ENCODE peak calls at places on chromosomes 13 and 19, in six cellular contexts. One of them, this sample, is unnamed.

GRCh38 chr13:41179593-41180250 is 14.6 kb downstream of the KBTBD7 start:
- DNase-seq in A673: no peak
- DNase-seq in fibroblast of pulmonary artery: peak; percentile 36
- DNase-seq in Panc1: no peak
- DNase-seq in brain microvascular endothelial cell: no peak
- DNase-seq in K562: no peak
- DNase-seq in this sample: peak; percentile 37

GRCh38 chr19:38317104-38317612 is 1.4 kb upstream of the YIF1B start:
- DNase-seq in A673: no peak
- DNase-seq in fibroblast of pulmonary artery: no peak
- DNase-seq in Panc1: no peak
- DNase-seq in brain microvascular endothelial cell: no peak
- DNase-seq in K562: peak; percentile 91
- DNase-seq in this sample: no peak

GRCh38 chr13:111115841-111116500 is 861 bp downstream of the ARHGEF7 start:
- DNase-seq in A673: peak; percentile 5
- DNase-seq in fibroblast of pulmonary artery: peak; percentile 59
- DNase-seq in Panc1: no peak
- DNase-seq in brain microvascular endothelial cell: peak; percentile 86
- DNase-seq in K562: no peak
- DNase-seq in this sample: peak; percentile 42

GRCh38 chr13:60572003-60572792 is 175.2 kb downstream of the TDRD3 start:
- DNase-seq in A673: peak; percentile 92
- DNase-seq in fibroblast of pulmonary artery: peak; percentile 58
- DNase-seq in Panc1: peak; percentile 20
- DNase-seq in brain microvascular endothelial cell: peak; percentile 47
- DNase-seq in K562: no peak
- DNase-seq in this sample: peak; percentile 80

GRCh38 chr19:24048261-24048660 is 38.7 kb upstream of the ZNF254 start:
- DNase-seq in A673: no peak
- DNase-seq in fibroblast of pulmonary artery: no peak
- DNase-seq in Panc1: no peak
- DNase-seq in brain microvascular endothelial cell: no peak
- DNase-seq in K562: no peak
- DNase-seq in this sample: no peak

GRCh38 chr19:3849092-3849491 is 19.7 kb downstream of the ZFR2 start:
- DNase-seq in A673: peak; percentile 38
- DNase-seq in fibroblast of pulmonary artery: peak; percentile 16
- DNase-seq in Panc1: no peak
- DNase-seq in brain microvascular endothelial cell: no peak
- DNase-seq in K562: peak; percentile 78
- DNase-seq in this sample: peak; percentile 67

GRCh38 chr13:113141591-113141950 is 16.9 kb upstream of the PROZ start:
- DNase-seq in A673: no peak
- DNase-seq in fibroblast of pulmonary artery: no peak
- DNase-seq in Panc1: no peak
- DNase-seq in brain microvascular endothelial cell: no peak
- DNase-seq in K562: no peak
- DNase-seq in this sample: no peak

GRCh38 chr13:52830946-52831345 is 17.5 kb downstream of the PCDH8 start:
- DNase-seq in A673: no peak
- DNase-seq in fibroblast of pulmonary artery: no peak
- DNase-seq in Panc1: no peak
- DNase-seq in brain microvascular endothelial cell: peak; percentile 26
- DNase-seq in K562: no peak
- DNase-seq in this sample: peak; percentile 1

GRCh38 chr19:4375164-4375619 is 25.2 kb downstream of the SH3GL1 start:
- DNase-seq in A673: no peak
- DNase-seq in fibroblast of pulmonary artery: no peak
- DNase-seq in Panc1: no peak
- DNase-seq in brain microvascular endothelial cell: no peak
- DNase-seq in K562: peak; percentile 78
- DNase-seq in this sample: peak; percentile 95

GRCh38 chr13:66835040-66835628 is 395.0 kb downstream of the PCDH9 start:
- DNase-seq in A673: peak; percentile 66
- DNase-seq in fibroblast of pulmonary artery: peak; percentile 66
- DNase-seq in Panc1: no peak
- DNase-seq in brain microvascular endothelial cell: peak; percentile 39
- DNase-seq in K562: no peak
- DNase-seq in this sample: no peak

GRCh38 chr19:1471514-1472107 is 7.4 kb downstream of the C19orf25 start:
- DNase-seq in A673: peak; percentile 56
- DNase-seq in fibroblast of pulmonary artery: no peak
- DNase-seq in Panc1: no peak
- DNase-seq in brain microvascular endothelial cell: no peak
- DNase-seq in K562: no peak
- DNase-seq in this sample: peak; percentile 31

GRCh38 chr19:58252102-58252685 is 23.5 kb downstream of the ZNF544 start:
- DNase-seq in A673: no peak
- DNase-seq in fibroblast of pulmonary artery: no peak
- DNase-seq in Panc1: no peak
- DNase-seq in brain microvascular endothelial cell: no peak
- DNase-seq in K562: no peak
- DNase-seq in this sample: peak; percentile 30

GRCh38 chr13:111853766-111854165 is 213.2 kb upstream of the SOX1 start:
- DNase-seq in A673: no peak
- DNase-seq in fibroblast of pulmonary artery: no peak
- DNase-seq in Panc1: no peak
- DNase-seq in brain microvascular endothelial cell: no peak
- DNase-seq in K562: no peak
- DNase-seq in this sample: no peak

GRCh38 chr13:41547253-41548000 is 90.1 kb downstream of the RGCC start:
- DNase-seq in A673: no peak
- DNase-seq in fibroblast of pulmonary artery: peak; percentile 7
- DNase-seq in Panc1: no peak
- DNase-seq in brain microvascular endothelial cell: no peak
- DNase-seq in K562: no peak
- DNase-seq in this sample: no peak

GRCh38 chr13:35927554-35927953 is 203.6 kb downstream of the DCLK1 start:
- DNase-seq in A673: peak; percentile 19
- DNase-seq in fibroblast of pulmonary artery: peak; percentile 63
- DNase-seq in Panc1: peak; percentile 4
- DNase-seq in brain microvascular endothelial cell: peak; percentile 90
- DNase-seq in K562: no peak
- DNase-seq in this sample: no peak

GRCh38 chr13:98874029-98874397 is 103.9 kb downstream of the DOCK9 start:
- DNase-seq in A673: no peak
- DNase-seq in fibroblast of pulmonary artery: no peak
- DNase-seq in Panc1: no peak
- DNase-seq in brain microvascular endothelial cell: no peak
- DNase-seq in K562: no peak
- DNase-seq in this sample: no peak

GRCh38 chr19:29936409-29936808 is 5.6 kb upstream of the URI1 start:
- DNase-seq in A673: no peak
- DNase-seq in fibroblast of pulmonary artery: no peak
- DNase-seq in Panc1: no peak
- DNase-seq in brain microvascular endothelial cell: no peak
- DNase-seq in K562: no peak
- DNase-seq in this sample: no peak

GRCh38 chr19:4172861-4173473 is 9.4 kb downstream of the SIRT6 start:
- DNase-seq in A673: peak; percentile 67
- DNase-seq in fibroblast of pulmonary artery: peak; percentile 32
- DNase-seq in Panc1: no peak
- DNase-seq in brain microvascular endothelial cell: peak; percentile 7
- DNase-seq in K562: peak; percentile 80
- DNase-seq in this sample: peak; percentile 24

GRCh38 chr13:110689041-110689440 is 16.9 kb downstream of the CARS2 start:
- DNase-seq in A673: no peak
- DNase-seq in fibroblast of pulmonary artery: no peak
- DNase-seq in Panc1: no peak
- DNase-seq in brain microvascular endothelial cell: no peak
- DNase-seq in K562: no peak
- DNase-seq in this sample: no peak

GRCh38 chr13:76646946-76647345 is 239.3 kb downstream of the KCTD12 start:
- DNase-seq in A673: no peak
- DNase-seq in fibroblast of pulmonary artery: no peak
- DNase-seq in Panc1: no peak
- DNase-seq in brain microvascular endothelial cell: no peak
- DNase-seq in K562: no peak
- DNase-seq in this sample: no peak

GRCh38 chr13:39201075-39201630 is 162.9 kb downstream of the NHLRC3 start:
- DNase-seq in A673: no peak
- DNase-seq in fibroblast of pulmonary artery: no peak
- DNase-seq in Panc1: no peak
- DNase-seq in brain microvascular endothelial cell: no peak
- DNase-seq in K562: no peak
- DNase-seq in this sample: no peak

GRCh38 chr19:4456843-4457653 is 546 bp downstream of the UBXN6 start:
- DNase-seq in A673: peak; percentile 77
- DNase-seq in fibroblast of pulmonary artery: peak; percentile 70
- DNase-seq in Panc1: no peak
- DNase-seq in brain microvascular endothelial cell: peak; percentile 22
- DNase-seq in K562: peak; percentile 90
- DNase-seq in this sample: no peak

GRCh38 chr13:94210826-94211225 is 268.7 kb downstream of the DCT start:
- DNase-seq in A673: peak; percentile 48
- DNase-seq in fibroblast of pulmonary artery: peak; percentile 40
- DNase-seq in Panc1: no peak
- DNase-seq in brain microvascular endothelial cell: no peak
- DNase-seq in K562: no peak
- DNase-seq in this sample: no peak

GRCh38 chr13:51549050-51549449 is 35.2 kb upstream of the WDFY2 start:
- DNase-seq in A673: no peak
- DNase-seq in fibroblast of pulmonary artery: no peak
- DNase-seq in Panc1: no peak
- DNase-seq in brain microvascular endothelial cell: no peak
- DNase-seq in K562: peak; percentile 45
- DNase-seq in this sample: no peak

DNA sequence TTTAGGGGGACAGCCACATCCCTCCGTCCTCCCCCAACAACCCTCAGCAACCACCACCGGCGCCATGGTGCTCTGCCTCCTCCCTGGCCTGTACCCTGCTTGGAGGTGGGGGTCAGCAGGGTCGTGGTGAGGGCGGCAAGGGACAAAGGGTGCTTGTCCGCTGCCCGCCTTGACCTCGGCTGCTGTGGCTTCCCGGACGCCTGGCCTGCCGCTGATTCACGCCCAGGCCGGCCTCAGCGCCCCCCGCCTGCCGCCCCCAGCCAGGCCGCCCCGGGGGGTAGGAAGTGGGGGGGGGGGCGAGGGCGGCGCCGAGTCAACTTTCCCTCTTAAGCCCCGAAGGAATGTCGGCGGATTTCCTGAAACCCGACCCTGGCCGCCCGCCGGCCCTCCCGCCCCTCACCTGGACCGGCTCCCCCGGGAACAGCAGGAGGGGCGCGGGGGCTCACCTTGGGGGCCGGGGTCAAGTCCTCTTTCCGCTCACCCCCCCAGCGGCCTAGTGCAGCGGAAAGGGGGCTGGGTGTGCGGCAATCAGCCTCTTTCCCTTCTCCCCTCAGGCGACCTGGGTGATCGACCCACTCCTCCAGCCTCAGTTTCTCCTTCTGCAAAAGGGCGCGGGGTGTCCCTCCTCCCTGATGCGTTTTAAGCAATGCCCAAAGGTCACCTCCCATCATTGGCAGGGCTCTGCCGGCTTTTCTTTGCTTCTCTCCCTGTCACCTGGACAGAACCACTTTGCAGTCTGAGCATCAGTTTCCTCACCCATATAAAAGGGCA is 1.9 kb upstream of the TMEM59L start:
- DNase-seq in A673: no peak
- DNase-seq in fibroblast of pulmonary artery: no peak
- DNase-seq in Panc1: no peak
- DNase-seq in brain microvascular endothelial cell: no peak
- DNase-seq in K562: peak; percentile 9
- DNase-seq in this sample: no peak
- H3K4me3 ChIP-seq in A673: peak overlapping the region; percentile 56
- H3K4me3 ChIP-seq in fibroblast of pulmonary artery: no peak overlapping the region
- H3K4me3 ChIP-seq in Panc1: no peak overlapping the region
- H3K4me3 ChIP-seq in brain microvascular endothelial cell: no peak overlapping the region
- H3K4me3 ChIP-seq in K562: no peak overlapping the region
- H3K4me3 ChIP-seq in this sample: no peak overlapping the region

GRCh38 chr19:14476663-14477401 is 1.7 kb upstream of the PTGER1 start:
- DNase-seq in A673: peak; percentile 65
- DNase-seq in fibroblast of pulmonary artery: peak; percentile 79
- DNase-seq in Panc1: no peak
- DNase-seq in brain microvascular endothelial cell: peak; percentile 84
- DNase-seq in K562: peak; percentile 63
- DNase-seq in this sample: peak; percentile 83
- H3K4me3 ChIP-seq in A673: no peak overlapping the region
- H3K4me3 ChIP-seq in fibroblast of pulmonary artery: no peak overlapping the region
- H3K4me3 ChIP-seq in Panc1: no peak overlapping the region
- H3K4me3 ChIP-seq in brain microvascular endothelial cell: no peak overlapping the region
- H3K4me3 ChIP-seq in K562: no peak overlapping the region
- H3K4me3 ChIP-seq in this sample: no peak overlapping the region

GRCh38 chr19:48492925-48493717 is 18.5 kb downstream of the LMTK3 start:
- DNase-seq in A673: peak; percentile 98
- DNase-seq in fibroblast of pulmonary artery: peak; percentile 99
- DNase-seq in Panc1: peak; percentile 75
- DNase-seq in brain microvascular endothelial cell: peak; percentile 96
- DNase-seq in K562: peak; percentile 96
- DNase-seq in this sample: peak; percentile 94
- H3K4me3 ChIP-seq in A673: peak overlapping the region; percentile 61
- H3K4me3 ChIP-seq in fibroblast of pulmonary artery: peak overlapping the region; percentile 67
- H3K4me3 ChIP-seq in Panc1: peak overlapping the region; percentile 41
- H3K4me3 ChIP-seq in brain microvascular endothelial cell: peak overlapping the region; percentile 60
- H3K4me3 ChIP-seq in K562: peak overlapping the region; percentile 63
- H3K4me3 ChIP-seq in this sample: peak overlapping the region; percentile 70

DNA sequence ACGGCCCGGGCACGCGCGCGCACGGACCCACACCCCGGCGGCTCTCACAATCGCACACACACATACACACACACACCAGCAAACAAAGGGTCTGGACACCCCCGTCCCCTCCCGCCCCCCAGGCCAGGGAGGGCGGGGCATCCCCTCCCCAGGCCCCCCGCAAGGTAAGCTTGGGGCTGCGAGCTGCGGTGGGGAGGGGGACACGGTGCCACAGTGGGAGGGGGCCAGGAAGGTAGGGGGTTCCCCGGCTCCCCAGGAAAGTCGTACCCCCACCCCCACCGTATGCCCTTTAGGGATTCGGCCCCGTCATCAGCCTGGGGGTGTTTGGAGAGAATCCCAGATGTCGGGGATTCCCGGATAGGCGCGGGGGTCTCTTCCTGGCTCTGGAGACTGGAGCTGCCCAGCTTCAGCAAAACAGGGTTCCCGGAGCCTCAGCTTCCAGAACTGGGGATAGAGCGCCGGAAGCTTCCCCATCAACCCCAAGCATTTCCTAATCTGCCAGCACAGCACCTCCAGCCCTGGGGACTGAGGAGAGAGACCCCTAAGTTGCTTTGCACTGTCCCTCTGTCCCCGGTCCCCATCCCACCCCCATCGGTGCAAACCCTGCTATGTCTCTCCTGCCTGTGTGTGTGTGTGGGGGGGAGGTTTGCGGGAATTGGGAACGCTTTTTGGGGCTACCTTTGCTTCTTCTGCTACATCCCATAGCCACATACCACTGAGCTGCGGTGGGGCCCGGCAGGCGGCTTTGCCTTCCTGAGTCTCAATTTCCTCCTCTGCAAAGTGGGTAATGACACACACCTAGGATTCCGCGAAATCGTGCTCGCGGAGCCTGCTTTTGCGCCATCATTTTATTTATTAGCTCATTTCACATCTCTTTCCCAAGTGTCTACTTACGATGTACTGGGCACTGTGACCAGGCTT is 1.8 kb upstream of the CDC37 start:
- DNase-seq in A673: no peak
- DNase-seq in fibroblast of pulmonary artery: no peak
- DNase-seq in Panc1: no peak
- DNase-seq in brain microvascular endothelial cell: no peak
- DNase-seq in K562: peak; percentile 3
- DNase-seq in this sample: no peak
- H3K4me3 ChIP-seq in A673: peak overlapping the region; percentile 72
- H3K4me3 ChIP-seq in fibroblast of pulmonary artery: peak overlapping the region; percentile 100
- H3K4me3 ChIP-seq in Panc1: peak overlapping the region; percentile 99
- H3K4me3 ChIP-seq in brain microvascular endothelial cell: peak overlapping the region; percentile 98
- H3K4me3 ChIP-seq in K562: peak overlapping the region; percentile 99
- H3K4me3 ChIP-seq in this sample: peak overlapping the region; percentile 98